ENCODE peak calls at places on chromosomes 3 and 15, in six cellular contexts. T is MM.1S; I is activated CD8-positive, alpha-beta memory T cell treated with anti-CD3 and anti-CD28 coated beads, Interleukin-2, amount 50 U/mL, for 4 hours; Y is K562; A is cardiac muscle cell; G is NCI-H1092. O is an unnamed sample.

GRCh38 chr3:16907245-16907644 is 22.5 kb downstream of the PLCL2 start:
- DNase-seq in T (peak), I (no peak), Y (peak), A (peak), G (no peak), O (peak)

GRCh38 chr15:36757189-36757814 is 177.9 kb downstream of the CDIN1 start:
- DNase-seq in T (no peak), I (no peak), Y (no peak), A (peak), G (no peak), O (no peak)

GRCh38 chr15:77019476-77020331 is 24.8 kb downstream of the PSTPIP1 start:
- DNase-seq in T (no peak), I (peak), Y (no peak), A (no peak), G (no peak), O (peak)

GRCh38 chr15:96327155-96327741 is 3.3 kb upstream of the NR2F2 start:
- DNase-seq in T (peak), I (no peak), Y (peak), A (peak), G (no peak), O (peak)

GRCh38 chr15:49247556-49248102 is 77.6 kb downstream of the GALK2 start:
- DNase-seq in T (no peak), I (no peak), Y (no peak), A (peak), G (no peak), O (no peak)

GRCh38 chr3:122921791-122922651 is 105.5 kb downstream of the SEMA5B start:
- DNase-seq in T (peak), I (no peak), Y (peak), A (no peak), G (no peak), O (peak)

GRCh38 chr15:92452143-92452542 is 58.5 kb downstream of the ST8SIA2 start:
- DNase-seq in T (no peak), I (no peak), Y (no peak), A (no peak), G (no peak), O (no peak)

GRCh38 chr3:64445318-64446300 is 220.3 kb upstream of the PRICKLE2 start:
- DNase-seq in T (no peak), I (no peak), Y (no peak), A (peak), G (no peak), O (no peak)

GRCh38 chr3:123021986-123022510 is 5.5 kb downstream of the SEMA5B start:
- DNase-seq in T (no peak), I (no peak), Y (no peak), A (no peak), G (no peak), O (no peak)

GRCh38 chr3:52032702-52033408 is 23.5 kb downstream of the DUSP7 start:
- DNase-seq in T (no peak), I (no peak), Y (no peak), A (no peak), G (no peak), O (no peak)

GRCh38 chr3:43871627-43872245 is 181.0 kb downstream of the ABHD5 start:
- DNase-seq in T (no peak), I (no peak), Y (no peak), A (peak), G (no peak), O (no peak)

GRCh38 chr3:27147215-27147614 is 222.0 kb downstream of the NEK10 start:
- DNase-seq in T (no peak), I (no peak), Y (no peak), A (no peak), G (no peak), O (no peak)

GRCh38 chr3:87873136-87873535 is 185.7 kb downstream of the CGGBP1 start:
- DNase-seq in T (no peak), I (no peak), Y (no peak), A (no peak), G (no peak), O (no peak)

GRCh38 chr3:121957674-121958419 is 63.6 kb downstream of the SLC15A2 start:
- DNase-seq in T (peak), I (no peak), Y (no peak), A (no peak), G (no peak), O (peak)

GRCh38 chr3:13176445-13176844 is 103.2 kb upstream of the IQSEC1 start:
- DNase-seq in T (no peak), I (no peak), Y (no peak), A (no peak), G (no peak), O (no peak)

GRCh38 chr3:134048278-134048996 is 18.7 kb upstream of the SLCO2A1 start:
- DNase-seq in T (no peak), I (no peak), Y (no peak), A (no peak), G (no peak), O (no peak)

GRCh38 chr3:12656193-12656592 is 7.7 kb downstream of the RAF1 start:
- DNase-seq in T (no peak), I (no peak), Y (no peak), A (no peak), G (no peak), O (no peak)

GRCh38 chr3:25150199-25150598 is 277.9 kb upstream of the RARB start:
- DNase-seq in T (no peak), I (no peak), Y (no peak), A (no peak), G (no peak), O (no peak)

GRCh38 chr3:189488241-189488767 is 142.9 kb upstream of the TP63 start:
- DNase-seq in T (no peak), I (no peak), Y (no peak), A (peak), G (no peak), O (no peak)

O was measured in GM12865.